ENCODE peak calls at places on chromosomes 12 and 14, in ten cellular contexts. F is stimulated activated CD8-positive, alpha-beta memory T cell treated with anti-CD3 and anti-CD28 coated beads, Interleukin-15, amount 100 ng/mL, for 4 hours; C is naive thymus-derived CD8-positive, alpha-beta T cell; G is activated effector memory CD4-positive, alpha-beta T cell treated with Interleukin-2 at 50 U/mL for 16 hours; B is activated T-cell treated with anti-CD3 and anti-CD28 coated beads, Interleukin-2, amount 50 U/mL, for 72 hours; Y is activated CD4-positive, alpha-beta T cell treated with anti-CD3 and anti-CD28 coated beads, Interleukin-2, amount 10 ng/mL, durations not matched to agents 7 days and 5 days; J is T-helper 1 cell; U is HepG2; L is GM19239; W is HEK293T. D is an unnamed sample.

GRCh38 chr12:118274066-118274465 is 98.6 kb downstream of the TAOK3 start:
- DNase-seq in F (no peak), C (no peak), G (no peak), B (no peak), Y (no peak), J (no peak), U (no peak), L (peak; percentile 9), W (no peak), D (peak; percentile 34)

GRCh38 chr14:20434701-20435453 is 1.1 kb downstream of the KLHL33 start:
- DNase-seq in F (no peak), C (no peak), G (no peak), B (no peak), Y (no peak), J (no peak), U (no peak), L (no peak), W (no peak), D (no peak)

GRCh38 chr14:69535230-69535848 is 39.3 kb downstream of the CCDC177 start:
- DNase-seq in F (no peak), C (no peak), G (no peak), B (no peak), Y (no peak), J (no peak), U (peak; percentile 37), L (no peak), W (peak; percentile 87), D (no peak)

GRCh38 chr14:37232907-37233481 is 35.3 kb downstream of the MIPOL1 start:
- DNase-seq in F (no peak), C (no peak), G (no peak), B (no peak), Y (no peak), J (no peak), U (peak; percentile 79), L (no peak), W (peak; percentile 46), D (peak; percentile 8)

GRCh38 chr12:100251917-100252316 is 15.0 kb downstream of the DEPDC4 start:
- DNase-seq in F (no peak), C (no peak), G (no peak), B (no peak), Y (no peak), J (no peak), U (peak; percentile 83), L (no peak), W (no peak), D (no peak)

GRCh38 chr12:60489071-60489470 is 893.2 kb downstream of the SLC16A7 start:
- DNase-seq in F (no peak), C (no peak), G (no peak), B (no peak), Y (no peak), J (no peak), U (no peak), L (no peak), W (no peak), D (no peak)

GRCh38 chr12:131674373-131674772 is 36.5 kb upstream of the SFSWAP start:
- DNase-seq in F (no peak), C (no peak), G (no peak), B (no peak), Y (no peak), J (no peak), U (no peak), L (no peak), W (no peak), D (no peak)

GRCh38 chr12:2854669-2855453 is 2.0 kb downstream of the TEX52 start:
- DNase-seq in F (no peak), C (no peak), G (no peak), B (no peak), Y (no peak), J (no peak), U (no peak), L (no peak), W (no peak), D (no peak)

D was measured in GM10248.